ENCODE peak calls at places on chromosomes 13 and 19, in five cellular contexts. One of them, this sample, is unnamed.

GRCh38 chr13:98386632-98387031 is 190.3 kb downstream of the STK24 start:
- DNase-seq in GM12878: no peak
- DNase-seq in K562: no peak
- DNase-seq in SK-N-SH: peak; percentile 36
- DNase-seq in HCT116: no peak
- DNase-seq in this sample: no peak

GRCh38 chr19:38562096-38562495 is 55.7 kb downstream of the MAP4K1 start:
- DNase-seq in GM12878: no peak
- DNase-seq in K562: no peak
- DNase-seq in HCT116: no peak
- DNase-seq in SK-N-SH: no peak
- DNase-seq in this sample: no peak

GRCh38 chr19:40523322-40524047 is 53.2 kb upstream of the SHKBP1 start:
- DNase-seq in K562: peak; percentile 88
- DNase-seq in SK-N-SH: peak; percentile 83
- DNase-seq in HCT116: peak; percentile 72
- DNase-seq in GM12878: no peak
- DNase-seq in this sample: peak; percentile 50

GRCh38 chr19:33052352-33052972 is 12.2 kb downstream of the RHPN2 start:
- DNase-seq in K562: no peak
- DNase-seq in SK-N-SH: no peak
- DNase-seq in HCT116: no peak
- DNase-seq in GM12878: no peak
- DNase-seq in this sample: peak; percentile 32

GRCh38 chr13:104645786-104646185 is 1579.6 kb upstream of the SLC10A2 start:
- DNase-seq in K562: no peak
- DNase-seq in GM12878: no peak
- DNase-seq in SK-N-SH: no peak
- DNase-seq in HCT116: no peak
- DNase-seq in this sample: no peak

GRCh38 chr13:64471916-64472315 is 2758.2 kb downstream of the PCDH9 start:
- DNase-seq in GM12878: no peak
- DNase-seq in SK-N-SH: peak; percentile 22
- DNase-seq in HCT116: peak; percentile 8
- DNase-seq in K562: no peak
- DNase-seq in this sample: peak; percentile 54

GRCh38 chr13:102555914-102556553 is 40.8 kb upstream of the TPP2 start:
- DNase-seq in SK-N-SH: peak; percentile 47
- DNase-seq in GM12878: no peak
- DNase-seq in HCT116: peak; percentile 21
- DNase-seq in K562: peak; percentile 32
- DNase-seq in this sample: peak; percentile 60

GRCh38 chr19:40716031-40716654 is 543 bp downstream of the COQ8B start:
- DNase-seq in K562: peak; percentile 79
- DNase-seq in HCT116: peak; percentile 72
- DNase-seq in GM12878: peak; percentile 26
- DNase-seq in SK-N-SH: no peak
- DNase-seq in this sample: peak; percentile 64

GRCh38 chr13:41145136-41145908 is 12.7 kb upstream of the KBTBD6 start:
- DNase-seq in HCT116: no peak
- DNase-seq in GM12878: no peak
- DNase-seq in SK-N-SH: no peak
- DNase-seq in K562: no peak
- DNase-seq in this sample: no peak

GRCh38 chr19:39408392-39409206 is 2.0 kb downstream of the ZFP36 start:
- DNase-seq in K562: no peak
- DNase-seq in GM12878: no peak
- DNase-seq in SK-N-SH: no peak
- DNase-seq in HCT116: peak; percentile 68
- DNase-seq in this sample: peak; percentile 56

GRCh38 chr13:24627864-24628418 is 52.3 kb upstream of the ATP12A start:
- DNase-seq in SK-N-SH: no peak
- DNase-seq in GM12878: no peak
- DNase-seq in K562: peak; percentile 14
- DNase-seq in HCT116: no peak
- DNase-seq in this sample: no peak

GRCh38 chr19:29501816-29502580 is 23.8 kb upstream of the VSTM2B start:
- DNase-seq in HCT116: no peak
- DNase-seq in GM12878: no peak
- DNase-seq in K562: no peak
- DNase-seq in SK-N-SH: no peak
- DNase-seq in this sample: no peak

GRCh38 chr19:30365121-30365800 is 6.9 kb upstream of the ZNF536 start:
- DNase-seq in HCT116: no peak
- DNase-seq in K562: no peak
- DNase-seq in GM12878: no peak
- DNase-seq in SK-N-SH: no peak
- DNase-seq in this sample: no peak

GRCh38 chr13:113664751-113665581 is 2.1 kb upstream of the GRK1 start:
- DNase-seq in HCT116: no peak
- DNase-seq in GM12878: no peak
- DNase-seq in K562: no peak
- DNase-seq in SK-N-SH: no peak
- DNase-seq in this sample: no peak

GRCh38 chr13:97753942-97754670 is 199.4 kb upstream of the IPO5 start:
- DNase-seq in HCT116: no peak
- DNase-seq in SK-N-SH: no peak
- DNase-seq in GM12878: no peak
- DNase-seq in K562: peak; percentile 21
- DNase-seq in this sample: no peak

GRCh38 chr19:21580818-21581217 is 75.4 kb downstream of the ZNF429 start:
- DNase-seq in K562: no peak
- DNase-seq in SK-N-SH: no peak
- DNase-seq in GM12878: no peak
- DNase-seq in HCT116: no peak
- DNase-seq in this sample: no peak
- TF ChIP-seq JUND in K562: no peak
- TF ChIP-seq JUND in SK-N-SH: no peak
- TF ChIP-seq JUND in GM12878: no peak
- TF ChIP-seq JUND in HCT116: no peak
- TF ChIP-seq JUND in this sample: no peak

DNA sequence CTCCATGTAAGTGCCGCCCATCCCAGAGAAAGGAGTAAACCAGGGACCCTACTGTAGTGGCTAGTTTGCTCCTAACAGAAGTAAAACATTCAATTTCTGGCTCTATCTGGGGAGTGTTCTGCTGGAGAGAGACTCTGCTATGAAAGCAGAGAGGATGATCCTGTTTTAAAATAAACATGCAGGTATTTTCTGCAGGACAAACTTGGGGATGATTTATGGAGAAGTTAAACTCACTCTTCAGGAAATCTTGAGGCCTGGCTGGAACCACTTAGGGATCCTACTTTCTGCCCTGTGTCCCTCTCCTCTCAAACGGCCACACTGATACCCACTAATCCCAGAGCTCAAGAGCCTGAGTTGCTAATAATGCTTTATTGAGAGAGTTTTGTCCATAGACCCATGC is 281.1 kb downstream of the DNAJC15 start:
- DNase-seq in K562: no peak
- DNase-seq in GM12878: no peak
- DNase-seq in HCT116: no peak
- DNase-seq in SK-N-SH: no peak
- DNase-seq in this sample: no peak
- TF ChIP-seq JUND in K562: no peak
- TF ChIP-seq JUND in GM12878: no peak
- TF ChIP-seq JUND in HCT116: no peak
- TF ChIP-seq JUND in SK-N-SH: no peak
- TF ChIP-seq JUND in this sample: no peak

DNA sequence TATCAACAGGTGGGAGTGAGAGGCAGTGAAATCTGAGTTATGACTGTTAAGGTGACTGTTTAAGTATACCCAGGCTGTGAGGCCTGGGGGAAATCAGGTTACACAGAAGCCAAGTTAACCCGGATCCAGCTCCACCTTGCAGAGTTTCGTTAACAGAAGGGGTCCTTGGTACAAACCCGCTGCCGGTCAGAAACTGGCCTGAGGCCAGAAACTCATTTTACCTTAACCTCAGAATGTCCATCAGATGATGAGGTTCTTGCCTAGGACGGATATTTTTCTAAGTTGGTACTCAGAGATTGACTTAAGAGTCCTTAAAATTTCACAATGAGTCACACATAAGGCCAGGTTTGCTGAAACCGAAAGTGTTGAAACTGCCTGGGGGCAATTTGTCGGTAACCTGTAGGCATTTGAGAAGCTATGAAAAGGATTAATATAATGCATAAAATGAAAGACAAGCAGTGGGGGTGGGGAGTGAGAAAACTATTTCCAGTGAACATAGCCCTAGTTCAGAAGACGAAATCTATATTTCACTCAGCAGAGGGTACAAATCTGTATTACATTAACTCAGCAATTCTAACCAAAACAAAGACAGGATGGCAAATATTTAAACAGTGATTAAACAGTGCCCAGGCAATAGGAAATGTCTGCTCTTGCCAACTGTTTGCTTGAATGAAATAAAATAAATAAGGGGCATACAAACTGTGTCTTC is 350.6 kb downstream of the KCNRG start:
- DNase-seq in K562: no peak
- DNase-seq in SK-N-SH: no peak
- DNase-seq in GM12878: peak; percentile 67
- DNase-seq in HCT116: no peak
- DNase-seq in this sample: peak; percentile 75
- TF ChIP-seq JUND in K562: no peak
- TF ChIP-seq JUND in SK-N-SH: no peak
- TF ChIP-seq JUND in GM12878: no peak
- TF ChIP-seq JUND in HCT116: no peak
- TF ChIP-seq JUND in this sample: no peak

GRCh38 chr19:3129112-3129511 is 6.7 kb upstream of the GNA15 start:
- DNase-seq in HCT116: peak; percentile 48
- DNase-seq in K562: peak; percentile 57
- DNase-seq in GM12878: no peak
- DNase-seq in SK-N-SH: no peak
- DNase-seq in this sample: no peak
- TF ChIP-seq JUND in HCT116: no peak
- TF ChIP-seq JUND in K562: no peak
- TF ChIP-seq JUND in GM12878: no peak
- TF ChIP-seq JUND in SK-N-SH: no peak
- TF ChIP-seq JUND in this sample: no peak

GRCh38 chr19:17645339-17645963 is 42.7 kb downstream of the UNC13A start:
- DNase-seq in SK-N-SH: no peak
- DNase-seq in K562: no peak
- DNase-seq in HCT116: no peak
- DNase-seq in GM12878: no peak
- DNase-seq in this sample: no peak
- TF ChIP-seq JUND in SK-N-SH: no peak
- TF ChIP-seq JUND in K562: no peak
- TF ChIP-seq JUND in HCT116: no peak
- TF ChIP-seq JUND in GM12878: no peak
- TF ChIP-seq JUND in this sample: no peak

GRCh38 chr19:41998246-41999020 is 4.4 kb upstream of the ATP1A3 start:
- DNase-seq in GM12878: no peak
- DNase-seq in HCT116: peak; percentile 16
- DNase-seq in K562: peak; percentile 74
- DNase-seq in SK-N-SH: peak; percentile 89
- DNase-seq in this sample: no peak
- TF ChIP-seq JUND in GM12878: no peak
- TF ChIP-seq JUND in HCT116: no peak
- TF ChIP-seq JUND in K562: no peak
- TF ChIP-seq JUND in SK-N-SH: no peak
- TF ChIP-seq JUND in this sample: no peak

DNA sequence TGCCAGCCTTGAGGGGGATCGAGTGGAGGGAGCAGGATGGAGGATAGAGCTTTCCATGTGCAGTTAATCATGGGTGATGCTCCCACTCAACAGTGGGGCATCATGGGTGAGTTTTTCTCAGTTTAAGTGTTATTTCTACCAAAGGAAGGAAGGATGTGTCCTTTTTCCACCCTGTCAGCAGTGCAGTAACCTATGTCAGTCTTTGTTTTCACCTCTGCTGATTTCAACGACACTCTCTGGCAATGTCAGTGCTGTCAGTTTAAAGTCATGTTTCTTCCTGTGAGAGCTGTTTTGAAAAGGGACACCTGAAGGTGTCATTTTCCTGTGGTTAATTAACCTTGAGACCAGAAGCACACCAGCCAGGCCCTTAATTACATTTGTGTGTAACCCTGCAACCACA is 755.7 kb downstream of the OLFM4 start:
- DNase-seq in HCT116: no peak
- DNase-seq in K562: no peak
- DNase-seq in SK-N-SH: no peak
- DNase-seq in GM12878: no peak
- DNase-seq in this sample: no peak
- TF ChIP-seq JUND in HCT116: no peak
- TF ChIP-seq JUND in K562: no peak
- TF ChIP-seq JUND in SK-N-SH: no peak
- TF ChIP-seq JUND in GM12878: no peak
- TF ChIP-seq JUND in this sample: no peak

This sample was measured in T47D.